ENCODE peak calls at places on chromosomes 3 and 15, in eight cellular contexts. G, S, K, X, V, I, R and P are unnamed samples.
A peak's percentile ranks its signal among the peaks of the same experiment; 100 is the strongest.

GRCh38 chr3:110074095-110074494 is 736.7 kb upstream of the DPPA4 start:
- DNase-seq in I (no peak), X (no peak), V (no peak), S (no peak), G (no peak), R (no peak), K (no peak), P (no peak)

GRCh38 chr3:11845661-11846060 is 1.0 kb downstream of the TAMM41 start:
- DNase-seq in R (no peak), K (peak; percentile 19), I (no peak), G (peak; percentile 23), X (no peak), S (no peak), V (no peak), P (no peak)

GRCh38 chr15:39462691-39463090 is 118.2 kb upstream of the THBS1 start:
- DNase-seq in V (no peak), G (no peak), S (no peak), I (no peak), X (no peak), R (no peak), K (no peak), P (no peak)

GRCh38 chr3:172179680-172180399 is 140.5 kb downstream of the FNDC3B start:
- DNase-seq in X (no peak), K (no peak), S (no peak), R (no peak), I (no peak), G (no peak), V (no peak), P (no peak)

GRCh38 chr3:31581660-31582059 is 48.9 kb downstream of the STT3B start:
- DNase-seq in G (no peak), K (no peak), X (no peak), V (no peak), R (no peak), I (no peak), S (no peak), P (no peak)

GRCh38 chr3:48966876-48967361 is 23.1 kb upstream of the P4HTM start:
- DNase-seq in I (no peak), G (no peak), K (peak; percentile 45), X (no peak), R (no peak), S (no peak), V (no peak), P (no peak)

GRCh38 chr3:94234177-94234788 is 171.4 kb downstream of the NSUN3 start:
- DNase-seq in X (no peak), V (no peak), G (peak; percentile 54), S (peak; percentile 29), I (no peak), K (peak; percentile 21), R (no peak), P (no peak)

GRCh38 chr15:88617790-88618189 is 3.4 kb upstream of the AEN start:
- DNase-seq in V (no peak), X (no peak), G (no peak), K (no peak), I (no peak), R (no peak), S (no peak), P (no peak)

GRCh38 chr15:33132722-33133345 is 61.7 kb downstream of the FMN1 start:
- DNase-seq in K (peak; percentile 63), G (peak; percentile 74), I (no peak), S (peak; percentile 65), X (no peak), V (no peak), R (no peak), P (no peak)

GRCh38 chr3:69370156-69370944 is 15.5 kb downstream of the FRMD4B start:
- DNase-seq in K (peak; percentile 90), I (peak; percentile 88), V (no peak), R (peak; percentile 83), X (no peak), G (no peak), S (no peak), P (peak; percentile 88)

GRCh38 chr3:150227839-150228238 is 180.3 kb upstream of the TSC22D2 start:
- DNase-seq in G (peak; percentile 78), R (peak; percentile 46), V (no peak), X (no peak), S (peak; percentile 70), K (peak; percentile 79), I (no peak), P (no peak)

GRCh38 chr3:151316267-151316991 is at the start of gene GPR87:
- DNase-seq in X (no peak), G (peak; percentile 38), V (no peak), K (no peak), S (no peak), I (no peak), R (no peak), P (no peak)

GRCh38 chr3:194070634-194071409 is 65.1 kb upstream of the HES1 start:
- DNase-seq in K (peak; percentile 78), S (peak; percentile 75), I (peak; percentile 89), R (peak; percentile 65), G (peak; percentile 90), X (peak; percentile 84), V (peak; percentile 12), P (peak; percentile 93)

GRCh38 chr3:136994772-136995516 is 37.2 kb downstream of the IL20RB start:
- DNase-seq in X (no peak), I (peak; percentile 82), K (peak; percentile 93), R (peak; percentile 94), S (peak; percentile 40), G (peak; percentile 32), V (no peak), P (peak; percentile 84)

GRCh38 chr3:9190276-9190675 is 59.2 kb downstream of the SRGAP3 start:
- DNase-seq in I (no peak), V (no peak), R (no peak), G (no peak), S (no peak), K (no peak), X (no peak), P (no peak)

GRCh38 chr15:39770748-39771689 is 11.6 kb downstream of the FSIP1 start:
- DNase-seq in K (no peak), X (no peak), S (peak; percentile 41), I (no peak), G (no peak), R (peak; percentile 30), V (no peak), P (no peak)

GRCh38 chr3:15983232-15983631 is 185.5 kb upstream of the ANKRD28 start:
- DNase-seq in I (no peak), X (no peak), K (no peak), V (no peak), S (peak; percentile 20), R (no peak), G (no peak), P (no peak)